ENCODE peak calls at places on chromosomes 3 and 15, in ten cellular contexts. H, C, D, P, U, W, F, R, G and N are unnamed samples.

GRCh38 chr15:56342653-56343052 is 22.6 kb upstream of the TEX9 start:
- DNase-seq in H (no peak), P (no peak), R (no peak), G (no peak), W (no peak), D (no peak), U (no peak), F (no peak), C (no peak), N (no peak)

GRCh38 chr15:42273900-42274692 is 863 bp upstream of the TMEM87A start:
- DNase-seq in U (peak), P (peak), C (peak), D (peak), G (peak), F (peak), W (peak), H (peak), R (peak), N (no peak)

GRCh38 chr3:13112521-13113345 is 39.5 kb upstream of the IQSEC1 start:
- DNase-seq in D (no peak), U (no peak), H (no peak), C (no peak), G (no peak), W (peak), R (no peak), P (peak), F (no peak), N (no peak)

GRCh38 chr3:27166888-27167287 is 202.3 kb downstream of the NEK10 start:
- DNase-seq in W (no peak), H (no peak), U (no peak), R (no peak), G (no peak), P (peak), C (no peak), D (no peak), F (peak), N (no peak)

GRCh38 chr3:23629181-23629893 is 176.4 kb upstream of the UBE2E1 start:
- DNase-seq in R (no peak), G (no peak), D (no peak), H (no peak), P (peak), C (no peak), F (peak), W (no peak), U (no peak), N (no peak)

GRCh38 chr15:69159805-69160140 is 662 bp upstream of the GLCE start:
- DNase-seq in F (no peak), R (no peak), H (no peak), G (no peak), P (no peak), U (no peak), W (no peak), D (no peak), C (no peak), N (no peak)

GRCh38 chr3:9080165-9080564 is 116.9 kb upstream of the RAD18 start:
- DNase-seq in P (peak), R (no peak), H (no peak), D (no peak), G (no peak), W (no peak), U (no peak), F (peak), C (no peak), N (no peak)

GRCh38 chr3:54358969-54359648 is 236.8 kb downstream of the CACNA2D3 start:
- DNase-seq in R (no peak), F (no peak), W (no peak), U (no peak), H (no peak), D (no peak), P (no peak), G (no peak), C (no peak), N (no peak)

GRCh38 chr3:10937141-10937825 is 55.3 kb upstream of the SLC6A1 start:
- DNase-seq in G (no peak), H (no peak), F (no peak), U (no peak), P (no peak), R (no peak), W (peak), C (no peak), D (no peak), N (no peak)

GRCh38 chr3:111764645-111765091 is 94.4 kb upstream of the PHLDB2 start:
- DNase-seq in P (peak), U (no peak), H (no peak), C (no peak), D (no peak), F (peak), W (no peak), R (no peak), G (no peak), N (no peak)

GRCh38 chr3:134704556-134704955 is 53.7 kb upstream of the KY start:
- DNase-seq in H (no peak), G (no peak), P (no peak), W (no peak), R (no peak), D (no peak), U (no peak), C (no peak), F (no peak), N (no peak)

GRCh38 chr3:156902916-156903315 is 76.8 kb downstream of the LEKR1 start:
- DNase-seq in W (no peak), C (no peak), H (no peak), D (no peak), F (no peak), U (no peak), R (no peak), P (no peak), G (no peak), N (no peak)

GRCh38 chr3:50395070-50395860 is 35.9 kb upstream of the TMEM115 start:
- DNase-seq in H (no peak), G (no peak), U (no peak), P (no peak), C (no peak), R (no peak), D (no peak), F (no peak), W (no peak), N (no peak)

GRCh38 chr3:120052225-120052624 is 42.0 kb downstream of the GSK3B start:
- DNase-seq in P (no peak), H (no peak), W (no peak), G (no peak), D (peak), F (no peak), C (no peak), R (no peak), U (no peak), N (no peak)

GRCh38 chr3:126544596-126545281 is 14.0 kb downstream of the C3orf22 start:
- DNase-seq in W (peak), R (no peak), D (no peak), H (no peak), F (no peak), G (peak), P (no peak), C (no peak), U (no peak), N (no peak)